ENCODE peak calls at places on chromosomes 2 and 18, in nine cellular contexts. J is A172; I is EH; D is AG10803; X is T follicular helper cell; A is AG09309; T is kidney epithelial cell; Y is T-cell; G is activated T-cell treated with anti-CD3 and anti-CD28 coated beads, Interleukin-2, amount 50 U/mL, for 24 hours. S is an unnamed sample.

GRCh38 chr2:190272457-190272842 is 47.2 kb downstream of the HIBCH start:
- DNase-seq in J (no peak), I (no peak), D (no peak), X (no peak), A (no peak), T (no peak), Y (no peak), G (no peak), S (no peak)

GRCh38 chr2:64609229-64609994 is 44.3 kb downstream of the SERTAD2 start:
- DNase-seq in J (no peak), I (peak), D (peak), X (peak), A (no peak), T (no peak), Y (peak), G (peak), S (peak)

GRCh38 chr2:24793752-24794477 is 690 bp downstream of the CENPO start:
- DNase-seq in J (peak), I (peak), D (no peak), X (no peak), A (no peak), T (peak), Y (no peak), G (no peak), S (peak)

GRCh38 chr18:76823574-76823973 is 1.2 kb downstream of the ZNF236 start:
- DNase-seq in J (no peak), I (no peak), D (no peak), X (no peak), A (no peak), T (no peak), Y (no peak), G (no peak), S (no peak)

GRCh38 chr2:20309001-20309400 is 41.6 kb downstream of the PUM2 start:
- DNase-seq in J (no peak), I (no peak), D (no peak), X (no peak), A (no peak), T (no peak), Y (no peak), G (no peak), S (no peak)

GRCh38 chr2:137192366-137193315 is 427.3 kb downstream of the THSD7B start:
- DNase-seq in J (peak), I (peak), D (peak), X (no peak), A (no peak), T (peak), Y (no peak), G (no peak), S (no peak)

GRCh38 chr2:72138921-72139381 is 8.7 kb downstream of the CYP26B1 start:
- DNase-seq in J (peak), I (no peak), D (peak), X (no peak), A (no peak), T (peak), Y (no peak), G (no peak), S (peak)

GRCh38 chr2:20147351-20147750 is 77.6 kb downstream of the SDC1 start:
- DNase-seq in J (no peak), I (no peak), D (no peak), X (no peak), A (no peak), T (no peak), Y (no peak), G (no peak), S (no peak)

GRCh38 chr2:6184532-6185302 is 492.5 kb downstream of the SOX11 start:
- DNase-seq in J (no peak), I (peak), D (peak), X (no peak), A (no peak), T (peak), Y (no peak), G (no peak), S (no peak)

GRCh38 chr2:8115966-8116365 is 565.9 kb upstream of the ID2 start:
- DNase-seq in J (peak), I (peak), D (peak), X (no peak), A (no peak), T (no peak), Y (no peak), G (no peak), S (no peak)

GRCh38 chr2:44929680-44930273 is 11.7 kb upstream of the SIX3 start:
- DNase-seq in J (no peak), I (no peak), D (no peak), X (no peak), A (no peak), T (no peak), Y (no peak), G (no peak), S (no peak)

GRCh38 chr2:216516730-216517350 is 18.2 kb downstream of the RPL37A start:
- DNase-seq in J (no peak), I (peak), D (peak), X (no peak), A (no peak), T (no peak), Y (no peak), G (no peak), S (peak)

GRCh38 chr18:63686871-63687270 is 15.9 kb upstream of the SERPINB11 start:
- DNase-seq in J (no peak), I (peak), D (peak), X (no peak), A (peak), T (no peak), Y (no peak), G (no peak), S (no peak)

GRCh38 chr2:102606353-102606752 is 13.0 kb upstream of the SLC9A2 start:
- DNase-seq in J (no peak), I (no peak), D (peak), X (no peak), A (peak), T (peak), Y (no peak), G (no peak), S (no peak)